ENCODE peak calls at places on chromosomes 3 and 15, in eight cellular contexts. C is Peyer's patch; W is brain microvascular endothelial cell; J is CD4-positive, alpha-beta T cell; U is heart right ventricle; Q is non-pigmented ciliary epithelial cell; E is EH; H is cardiac fibroblast. I is an unnamed sample.

GRCh38 chr3:138348950-138349739 is 766 bp downstream of the MRAS start:
- DNase-seq in C (no peak), W (no peak), E (peak), U (no peak), J (no peak), H (peak), Q (no peak), I (no peak)

GRCh38 chr15:50909044-50909342 is 510 bp downstream of the AP4E1 start:
- DNase-seq in H (peak), C (no peak), J (no peak), W (no peak), U (no peak), Q (no peak), E (no peak), I (peak)

GRCh38 chr3:74267583-74268184 is 346.8 kb downstream of the CNTN3 start:
- DNase-seq in E (peak), U (no peak), C (no peak), J (no peak), W (peak), H (peak), Q (no peak), I (peak)

GRCh38 chr15:67281714-67282113 is 27.1 kb downstream of the IQCH start:
- DNase-seq in J (no peak), C (no peak), W (no peak), Q (no peak), U (no peak), E (no peak), H (no peak), I (no peak)

GRCh38 chr3:62295571-62295970 is 77.8 kb downstream of the FEZF2 start:
- DNase-seq in H (no peak), J (no peak), U (no peak), C (no peak), E (no peak), W (no peak), Q (no peak), I (no peak)

GRCh38 chr15:36501063-36501678 is 78.3 kb upstream of the CDIN1 start:
- DNase-seq in J (no peak), Q (peak), U (no peak), H (peak), E (peak), C (no peak), W (peak), I (peak)

GRCh38 chr3:108180214-108180613 is 42.0 kb downstream of the IFT57 start:
- DNase-seq in C (no peak), H (peak), Q (no peak), J (no peak), W (no peak), E (peak), U (no peak), I (no peak)

GRCh38 chr3:45479627-45480026 is 91.3 kb downstream of the LARS2 start:
- DNase-seq in J (no peak), E (peak), U (no peak), W (peak), C (no peak), H (peak), Q (peak), I (no peak)

GRCh38 chr3:41997702-41998551 is 36.0 kb upstream of the ULK4 start:
- DNase-seq in E (peak), J (no peak), C (no peak), H (peak), W (no peak), U (no peak), Q (no peak), I (no peak)

GRCh38 chr15:46177219-46177618 is 542.4 kb downstream of the SQOR start:
- DNase-seq in U (no peak), J (no peak), C (no peak), W (no peak), Q (no peak), E (no peak), H (no peak), I (no peak)

GRCh38 chr15:90075420-90076289 is 26.6 kb downstream of the IDH2 start:
- DNase-seq in Q (no peak), C (no peak), U (no peak), E (no peak), W (no peak), H (no peak), J (no peak), I (no peak)

GRCh38 chr15:76987276-76987675 is 7.7 kb upstream of the PSTPIP1 start:
- DNase-seq in U (no peak), J (no peak), Q (no peak), H (no peak), E (no peak), W (no peak), C (no peak), I (no peak)

GRCh38 chr3:69925506-69925905 is 74.0 kb upstream of the SAMMSON start:
- DNase-seq in W (no peak), E (peak), Q (no peak), H (no peak), J (no peak), C (no peak), U (no peak), I (no peak)

GRCh38 chr3:143095813-143096212 is 23.8 kb upstream of the CHST2 start:
- DNase-seq in E (no peak), W (no peak), J (no peak), C (no peak), Q (no peak), H (no peak), U (no peak), I (no peak)

GRCh38 chr15:89654847-89655805 is at the start of gene KIF7:
- DNase-seq in E (peak), H (peak), U (no peak), Q (no peak), W (peak), J (no peak), C (no peak), I (peak)

GRCh38 chr15:91289324-91289723 is 189.3 kb downstream of the SV2B start:
- DNase-seq in U (no peak), H (no peak), W (no peak), Q (no peak), E (no peak), J (no peak), C (no peak), I (no peak)

GRCh38 chr3:69649120-69649519 is 90.1 kb upstream of the MITF start:
- DNase-seq in W (peak), J (no peak), H (peak), E (peak), U (no peak), C (no peak), Q (no peak), I (peak)

GRCh38 chr3:115081444-115081843 is 65.6 kb downstream of the ZBTB20 start:
- DNase-seq in W (no peak), C (no peak), U (no peak), Q (no peak), J (no peak), E (no peak), H (no peak), I (no peak)

GRCh38 chr15:80694624-80695098 is 449 bp upstream of the ABHD17C start:
- DNase-seq in Q (no peak), J (no peak), E (peak), C (no peak), H (peak), W (peak), U (peak), I (no peak)

GRCh38 chr3:34570916-34571705 is 772.7 kb downstream of the PDCD6IP start:
- DNase-seq in H (peak), U (no peak), Q (no peak), E (no peak), J (no peak), W (no peak), C (no peak), I (no peak)

GRCh38 chr3:149487598-149488197 is 13.2 kb downstream of the TM4SF4 start:
- DNase-seq in U (no peak), Q (no peak), H (no peak), E (no peak), C (no peak), J (no peak), W (no peak), I (peak)

GRCh38 chr3:71299160-71299559 is 284.4 kb downstream of the FOXP1 start:
- DNase-seq in E (no peak), C (no peak), H (no peak), W (no peak), J (peak), Q (no peak), U (no peak), I (no peak)

GRCh38 chr3:54547051-54547450 is 380.8 kb downstream of the LRTM1 start:
- DNase-seq in C (no peak), Q (no peak), E (no peak), H (no peak), J (no peak), W (no peak), U (no peak), I (no peak)

GRCh38 chr3:105402287-105402801 is 35.6 kb downstream of the ALCAM start:
- DNase-seq in H (no peak), J (no peak), Q (peak), U (no peak), C (no peak), W (peak), E (peak), I (peak)

GRCh38 chr3:107344722-107345121 is 32.5 kb upstream of the CCDC54 start:
- DNase-seq in E (peak), U (no peak), C (no peak), Q (no peak), J (no peak), H (no peak), W (no peak), I (no peak)

GRCh38 chr3:128133273-128133883 is 9.8 kb upstream of the RUVBL1 start:
- DNase-seq in H (peak), C (no peak), E (peak), J (peak), U (no peak), W (peak), Q (peak), I (peak)

GRCh38 chr3:161567962-161568361 is 71.4 kb downstream of the OTOL1 start:
- DNase-seq in U (no peak), Q (peak), J (no peak), C (no peak), H (no peak), E (peak), W (no peak), I (no peak)

GRCh38 chr3:190644766-190645165 is 130.9 kb downstream of the IL1RAP start:
- DNase-seq in C (no peak), W (peak), Q (peak), H (peak), U (no peak), E (peak), J (no peak), I (no peak)

GRCh38 chr3:50562866-50563265 is 4.7 kb downstream of the C3orf18 start:
- DNase-seq in E (peak), Q (peak), C (no peak), U (no peak), W (no peak), J (no peak), H (peak), I (no peak)

GRCh38 chr3:52649461-52650210 is 36.1 kb downstream of the PBRM1 start:
- DNase-seq in H (peak), E (peak), Q (peak), W (no peak), U (no peak), J (no peak), C (no peak), I (no peak)

GRCh38 chr3:38968403-38968802 is 83.3 kb downstream of the SCN11A start:
- DNase-seq in W (no peak), C (no peak), E (no peak), Q (no peak), U (no peak), J (no peak), H (no peak), I (no peak)

GRCh38 chr15:88493811-88494210 is 26.3 kb downstream of the MRPS11 start:
- DNase-seq in C (no peak), J (no peak), Q (no peak), H (no peak), U (no peak), W (no peak), E (no peak), I (no peak)

I was measured in H4.